ENCODE peak calls at places on chromosomes 16 and 17, in ten cellular contexts. F is transverse colon, W is K562, R is sigmoid colon, D is ovary, S is IMR-90, X is stomach, H is testis, E is prostate gland, N is heart left ventricle. A is an unnamed sample.

GRCh38 chr17:37744633-37744927 is 279 bp downstream of the HNF1B start:
- DNase-seq in R (no peak), X (no peak), W (no peak), E (no peak), S (no peak), D (no peak), F (no peak), H (no peak), N (no peak), A (no peak)

GRCh38 chr17:66032082-66032712 is 159.7 kb downstream of the CEP112 start:
- DNase-seq in W (no peak), F (no peak), N (no peak), D (no peak), R (no peak), H (no peak), S (no peak), E (no peak), X (no peak), A (no peak)

GRCh38 chr17:78883533-78884131 is 19.4 kb downstream of the CEP295NL start:
- DNase-seq in X (peak; percentile 56), E (peak; percentile 43), D (peak; percentile 86), N (peak; percentile 87), S (peak; percentile 97), H (peak; percentile 93), F (peak; percentile 58), R (peak; percentile 95), W (no peak), A (peak; percentile 69)

GRCh38 chr16:89564476-89565255 is 4.2 kb downstream of the RPL13 start:
- DNase-seq in E (no peak), N (no peak), R (no peak), S (no peak), W (peak; percentile 51), D (no peak), H (no peak), X (no peak), F (peak; percentile 33), A (no peak)

GRCh38 chr16:15811778-15812750 is 44.8 kb downstream of the MYH11 start:
- DNase-seq in W (no peak), S (peak; percentile 86), R (peak; percentile 72), F (no peak), X (peak; percentile 44), H (peak; percentile 88), D (no peak), E (peak; percentile 83), N (no peak), A (no peak)

GRCh38 chr16:51989637-51990230 is 557.2 kb downstream of the TOX3 start:
- DNase-seq in D (no peak), X (no peak), F (no peak), H (no peak), E (peak; percentile 23), W (no peak), N (no peak), R (no peak), S (no peak), A (no peak)

GRCh38 chr16:58685084-58685449 is 497 bp upstream of the SLC38A7 start:
- DNase-seq in N (no peak), W (no peak), F (no peak), D (no peak), E (no peak), H (no peak), R (no peak), X (no peak), S (no peak), A (no peak)

GRCh38 chr17:8062807-8063483 is 24.1 kb downstream of the ALOX15B start:
- DNase-seq in E (no peak), N (no peak), R (no peak), S (no peak), H (no peak), F (no peak), X (no peak), D (no peak), W (peak; percentile 64), A (no peak)

GRCh38 chr17:76232342-76232741 is 8.0 kb downstream of the RNF157 start:
- DNase-seq in W (no peak), S (peak; percentile 98), R (no peak), X (no peak), H (no peak), F (no peak), D (no peak), E (no peak), N (no peak), A (no peak)

GRCh38 chr17:50917418-50917743 is 51.2 kb upstream of the TOB1 start:
- DNase-seq in D (no peak), F (no peak), H (no peak), W (no peak), R (no peak), N (no peak), E (no peak), S (no peak), X (no peak), A (no peak)

GRCh38 chr17:73028311-73028755 is 64.2 kb downstream of the SLC39A11 start:
- DNase-seq in R (no peak), F (no peak), E (no peak), N (no peak), D (no peak), H (no peak), X (no peak), S (peak; percentile 72), W (no peak), A (no peak)

GRCh38 chr17:58331815-58332719 is 3.5 kb upstream of the TSPOAP1 start:
- DNase-seq in F (peak; percentile 84), X (peak; percentile 74), W (peak; percentile 98), S (no peak), E (no peak), R (no peak), H (peak; percentile 53), D (no peak), N (peak; percentile 67), A (peak; percentile 64)

GRCh38 chr16:63188076-63188771 is 1152.0 kb upstream of the CDH8 start:
- DNase-seq in N (no peak), R (no peak), F (no peak), D (no peak), W (no peak), H (no peak), X (no peak), E (no peak), S (no peak), A (no peak)

GRCh38 chr16:85463228-85463611 is 149.9 kb upstream of the GSE1 start:
- DNase-seq in N (no peak), X (no peak), R (no peak), H (peak; percentile 62), S (no peak), E (no peak), D (peak; percentile 54), F (no peak), W (peak; percentile 82), A (no peak)

GRCh38 chr16:85463672-85464071 is 149.4 kb upstream of the GSE1 start:
- DNase-seq in F (no peak), E (no peak), W (peak; percentile 37), X (no peak), R (no peak), N (no peak), D (no peak), S (no peak), H (no peak), A (no peak)

GRCh38 chr16:85464342-85465305 is 148.5 kb upstream of the GSE1 start:
- DNase-seq in H (peak; percentile 81), S (no peak), R (no peak), W (no peak), D (no peak), X (no peak), E (no peak), N (no peak), F (no peak), A (no peak)

GRCh38 chr16:85466989-85467388 is 146.1 kb upstream of the GSE1 start:
- DNase-seq in W (no peak), X (no peak), H (no peak), F (no peak), S (no peak), E (no peak), R (no peak), N (no peak), D (no peak), A (no peak)

DNA sequence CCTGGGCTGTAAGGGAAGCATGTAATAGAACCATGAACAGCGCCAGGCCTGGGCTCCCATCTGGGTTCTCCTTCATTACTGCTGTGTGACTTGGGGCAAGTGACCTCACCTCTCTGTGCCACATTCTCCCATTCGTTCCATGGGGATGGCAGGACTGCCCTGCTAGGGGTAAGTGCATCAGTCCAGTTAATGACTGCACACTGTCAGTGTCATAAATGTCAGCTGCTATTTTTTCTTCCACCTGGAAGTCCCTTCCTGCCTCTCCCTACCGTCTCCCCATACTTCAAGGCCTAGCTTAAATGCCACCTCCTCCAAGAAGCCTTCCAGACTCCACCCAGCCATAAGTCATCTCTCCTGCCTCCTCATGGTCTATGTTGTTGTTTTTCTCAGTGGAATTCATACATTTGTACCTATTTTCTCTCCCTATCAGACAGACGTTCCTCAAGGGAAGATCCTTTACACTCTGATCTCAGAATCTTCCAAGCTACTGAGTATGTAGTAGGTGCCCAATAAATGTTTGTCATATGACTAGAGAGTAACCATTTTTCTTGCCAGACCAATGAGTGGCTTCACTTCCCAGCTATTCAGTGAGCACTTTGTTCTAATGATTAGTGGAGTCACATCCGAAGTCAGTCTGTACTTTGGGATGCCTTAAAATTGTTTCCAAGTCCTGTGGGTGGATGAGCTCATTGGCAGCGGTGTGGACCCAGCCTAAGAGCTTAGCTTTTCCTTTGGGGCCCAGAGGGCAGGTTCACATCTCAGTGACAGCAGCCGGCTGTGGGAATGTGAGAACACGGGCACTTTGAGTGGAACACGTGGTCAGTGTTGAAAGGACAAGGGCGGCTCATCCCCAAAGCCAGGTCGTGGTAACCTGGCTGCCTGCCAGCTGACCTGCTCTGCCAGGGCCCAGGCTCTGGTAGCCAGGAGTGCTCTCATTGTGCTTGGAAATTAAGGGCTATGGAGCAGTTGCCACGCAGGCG is 147.5 kb upstream of the GSE1 start:
- DNase-seq in N (peak; percentile 91), F (no peak), E (no peak), D (peak; percentile 74), X (no peak), R (no peak), H (peak; percentile 84), S (peak; percentile 76), W (no peak), A (peak; percentile 65)
- H3K4me1 ChIP-seq in N (peaks cover 32% of the 10 kb centered on the region), F (peaks cover 29% of the 10 kb centered on the region), E (peaks cover 3% of the 10 kb centered on the region), D (peaks cover 34% of the 10 kb centered on the region), X (peaks cover 31% of the 10 kb centered on the region), R (peaks cover 49% of the 10 kb centered on the region), H (peaks cover 55% of the 10 kb centered on the region), S (peaks cover 23% of the 10 kb centered on the region), W (peaks cover 65% of the 10 kb centered on the region), A (peaks cover 18% of the 10 kb centered on the region)

GRCh38 chr17:17220529-17220928 is 14.4 kb upstream of the PLD6 start:
- DNase-seq in H (no peak), X (no peak), W (no peak), D (no peak), S (no peak), N (peak; percentile 3), R (no peak), E (no peak), F (no peak), A (no peak)
- H3K36me3 ChIP-seq in H (no peaks in the 10 kb centered on the region), X (peaks cover 90% of the 10 kb centered on the region), W (peaks cover 86% of the 10 kb centered on the region), D (no peaks in the 10 kb centered on the region), S (peaks cover 89% of the 10 kb centered on the region), N (peaks cover 100% of the 10 kb centered on the region), R (peaks cover 96% of the 10 kb centered on the region), E (peaks cover 76% of the 10 kb centered on the region), F (peaks cover 92% of the 10 kb centered on the region), A (peaks cover 99% of the 10 kb centered on the region)

GRCh38 chr17:29566473-29567361 is at the start of gene ABHD15:
- DNase-seq in S (peak; percentile 59), D (peak; percentile 56), N (peak; percentile 67), F (peak; percentile 84), E (peak; percentile 53), H (peak; percentile 56), R (peak; percentile 87), W (no peak), X (peak; percentile 79), A (peak; percentile 53)
- TF ChIP-seq POLR2A in S (no peak), D (no peak), N (no peak), F (peak; percentile 85), E (peak; percentile 15), H (no peak), R (peak; percentile 48), W (no peak), X (no peak), A (peak; percentile 31)

GRCh38 chr17:63041722-63042121 is 75.7 kb downstream of the TANC2 start:
- DNase-seq in S (no peak), H (no peak), W (no peak), E (no peak), D (no peak), N (no peak), F (no peak), R (no peak), X (no peak), A (no peak)
- H3K4me1 ChIP-seq in S (peaks cover 6% of the 10 kb centered on the region), H (peaks cover 9% of the 10 kb centered on the region), W (no peaks in the 10 kb centered on the region), E (no peaks in the 10 kb centered on the region), D (peaks cover 1% of the 10 kb centered on the region), N (no peaks in the 10 kb centered on the region), F (peaks cover 14% of the 10 kb centered on the region), R (peaks cover 7% of the 10 kb centered on the region), X (no peaks in the 10 kb centered on the region), A (no peaks in the 10 kb centered on the region)

A was measured in adrenal gland.